ENCODE peak calls at places on chromosome 12, in six cellular contexts. Y, I, X, F, K and A are unnamed samples.

GRCh38 chr12:8834230-8834629 is 11.8 kb downstream of the A2ML1 start:
- DNase-seq in Y (no peak), K (no peak), X (no peak), I (no peak), F (no peak), A (no peak)

GRCh38 chr12:19138551-19139344 is 9.2 kb downstream of the PLEKHA5 start:
- DNase-seq in X (no peak), F (peak), Y (no peak), K (no peak), I (no peak), A (no peak)

GRCh38 chr12:70756791-70757190 is 119.6 kb upstream of the PTPRB start:
- DNase-seq in X (no peak), K (no peak), Y (no peak), F (no peak), I (no peak), A (peak)

GRCh38 chr12:104138747-104139186 is 757 bp upstream of the NFYB start:
- DNase-seq in X (no peak), F (no peak), K (peak), Y (no peak), I (peak), A (no peak)

GRCh38 chr12:68972570-68972969 is 39.6 kb upstream of the CPM start:
- DNase-seq in Y (no peak), F (no peak), I (no peak), X (no peak), K (no peak), A (no peak)

GRCh38 chr12:53324113-53324778 is 2.8 kb upstream of the AAAS start:
- DNase-seq in K (no peak), F (no peak), X (no peak), I (no peak), Y (peak), A (no peak)

GRCh38 chr12:27000962-27001361 is 13.2 kb downstream of the TM7SF3 start:
- DNase-seq in X (no peak), K (no peak), Y (no peak), I (no peak), F (no peak), A (no peak)

GRCh38 chr12:39803151-39803550 is 183.5 kb upstream of the ABCD2 start:
- DNase-seq in X (no peak), I (no peak), Y (no peak), F (no peak), K (no peak), A (no peak)

GRCh38 chr12:10354502-10354901 is 35.3 kb downstream of the KLRK1 start:
- DNase-seq in X (peak), Y (no peak), F (no peak), K (no peak), I (no peak), A (no peak)

GRCh38 chr12:116672842-116673516 is 64.9 kb downstream of the SPRING1 start:
- DNase-seq in Y (no peak), I (no peak), F (no peak), X (no peak), K (no peak), A (no peak)

GRCh38 chr12:2940564-2940963 is 18.6 kb upstream of the TEAD4 start:
- DNase-seq in F (no peak), X (no peak), K (no peak), I (no peak), Y (no peak), A (no peak)

GRCh38 chr12:94731733-94732360 is 81.5 kb upstream of the TMCC3 start:
- DNase-seq in X (no peak), I (no peak), K (no peak), Y (no peak), F (no peak), A (no peak)